ENCODE peak calls at places on chromosomes 4 and X, in six cellular contexts. One of them, this sample, is unnamed. For H3K4me1, the result is how much of the 10 kb centered on the place peaks cover.

GRCh38 chr4:4456351-4456750 is 69.4 kb downstream of the NSG1 start:
- DNase-seq in left lung: no peak
- DNase-seq in ovary: no peak
- DNase-seq in fibroblast of lung: no peak
- DNase-seq in IMR-90: no peak
- DNase-seq in PC-3: peak
- DNase-seq in this sample: no peak

GRCh38 chrX:29911673-29912072 is 303.7 kb upstream of the MAGEB2 start:
- DNase-seq in PC-3: peak
- DNase-seq in left lung: no peak
- DNase-seq in ovary: no peak
- DNase-seq in IMR-90: no peak
- DNase-seq in fibroblast of lung: no peak
- DNase-seq in this sample: no peak

GRCh38 chr4:3765271-3766206 is 646 bp upstream of the ADRA2C start:
- DNase-seq in PC-3: peak
- DNase-seq in IMR-90: peak
- DNase-seq in ovary: no peak
- DNase-seq in fibroblast of lung: peak
- DNase-seq in left lung: no peak
- DNase-seq in this sample: no peak

GRCh38 chrX:57451426-57452020 is 140.3 kb upstream of the ZXDB start:
- DNase-seq in PC-3: no peak
- DNase-seq in IMR-90: no peak
- DNase-seq in left lung: no peak
- DNase-seq in fibroblast of lung: no peak
- DNase-seq in ovary: no peak
- DNase-seq in this sample: no peak

GRCh38 chr4:121278811-121279368 is 101.9 kb downstream of the QRFPR start:
- DNase-seq in left lung: no peak
- DNase-seq in PC-3: no peak
- DNase-seq in IMR-90: peak
- DNase-seq in ovary: no peak
- DNase-seq in fibroblast of lung: no peak
- DNase-seq in this sample: no peak

GRCh38 chr4:153792007-153792892 is 3.4 kb upstream of the SFRP2 start:
- DNase-seq in PC-3: no peak
- DNase-seq in fibroblast of lung: peak
- DNase-seq in ovary: no peak
- DNase-seq in IMR-90: no peak
- DNase-seq in left lung: peak
- DNase-seq in this sample: no peak

GRCh38 chr4:17664755-17665154 is 50.3 kb downstream of the MED28 start:
- DNase-seq in fibroblast of lung: no peak
- DNase-seq in IMR-90: no peak
- DNase-seq in PC-3: no peak
- DNase-seq in left lung: no peak
- DNase-seq in ovary: no peak
- DNase-seq in this sample: no peak

GRCh38 chr4:149164282-149164681 is 651.4 kb downstream of the IQCM start:
- DNase-seq in ovary: no peak
- DNase-seq in left lung: no peak
- DNase-seq in PC-3: no peak
- DNase-seq in fibroblast of lung: peak
- DNase-seq in IMR-90: peak
- DNase-seq in this sample: peak

GRCh38 chr4:93710847-93711430 is 117.6 kb upstream of the ATOH1 start:
- DNase-seq in PC-3: peak
- DNase-seq in fibroblast of lung: no peak
- DNase-seq in left lung: no peak
- DNase-seq in IMR-90: no peak
- DNase-seq in ovary: no peak
- DNase-seq in this sample: no peak

GRCh38 chr4:166318810-166319525 is 445.9 kb downstream of the TLL1 start:
- DNase-seq in ovary: no peak
- DNase-seq in left lung: no peak
- DNase-seq in IMR-90: peak
- DNase-seq in PC-3: peak
- DNase-seq in fibroblast of lung: no peak
- DNase-seq in this sample: no peak

GRCh38 chr4:40553995-40554394 is 75.7 kb downstream of the RBM47 start:
- DNase-seq in fibroblast of lung: no peak
- DNase-seq in ovary: no peak
- DNase-seq in PC-3: no peak
- DNase-seq in IMR-90: no peak
- DNase-seq in left lung: no peak
- DNase-seq in this sample: no peak

GRCh38 chrX:2829469-2830246 is 928 bp downstream of the GYG2 start:
- DNase-seq in ovary: no peak
- DNase-seq in IMR-90: no peak
- DNase-seq in PC-3: no peak
- DNase-seq in fibroblast of lung: no peak
- DNase-seq in left lung: no peak
- DNase-seq in this sample: no peak

GRCh38 chr4:121668368-121669162 is 28.2 kb downstream of the ANXA5 start:
- DNase-seq in PC-3: peak
- DNase-seq in left lung: no peak
- DNase-seq in ovary: no peak
- DNase-seq in fibroblast of lung: peak
- DNase-seq in IMR-90: peak
- DNase-seq in this sample: no peak

GRCh38 chrX:109773374-109773773 is 40.3 kb upstream of the ACSL4 start:
- DNase-seq in IMR-90: no peak
- DNase-seq in fibroblast of lung: no peak
- DNase-seq in PC-3: no peak
- DNase-seq in ovary: no peak
- DNase-seq in left lung: no peak
- DNase-seq in this sample: no peak

GRCh38 chr4:76702440-76703122 is 195.4 kb downstream of the SOWAHB start:
- DNase-seq in left lung: no peak
- DNase-seq in PC-3: no peak
- DNase-seq in fibroblast of lung: no peak
- DNase-seq in IMR-90: no peak
- DNase-seq in ovary: no peak
- DNase-seq in this sample: no peak

GRCh38 chr4:76705497-76705896 is 192.4 kb downstream of the SOWAHB start:
- DNase-seq in PC-3: no peak
- DNase-seq in ovary: no peak
- DNase-seq in left lung: no peak
- DNase-seq in fibroblast of lung: no peak
- DNase-seq in IMR-90: peak
- DNase-seq in this sample: no peak

GRCh38 chr4:76704133-76704881 is 193.6 kb downstream of the SOWAHB start:
- DNase-seq in fibroblast of lung: peak
- DNase-seq in left lung: no peak
- DNase-seq in ovary: no peak
- DNase-seq in IMR-90: peak
- DNase-seq in PC-3: peak
- DNase-seq in this sample: no peak

GRCh38 chr4:76703123-76703490 is 194.8 kb downstream of the SOWAHB start:
- DNase-seq in fibroblast of lung: no peak
- DNase-seq in left lung: no peak
- DNase-seq in PC-3: peak
- DNase-seq in IMR-90: no peak
- DNase-seq in ovary: no peak
- DNase-seq in this sample: no peak

DNA sequence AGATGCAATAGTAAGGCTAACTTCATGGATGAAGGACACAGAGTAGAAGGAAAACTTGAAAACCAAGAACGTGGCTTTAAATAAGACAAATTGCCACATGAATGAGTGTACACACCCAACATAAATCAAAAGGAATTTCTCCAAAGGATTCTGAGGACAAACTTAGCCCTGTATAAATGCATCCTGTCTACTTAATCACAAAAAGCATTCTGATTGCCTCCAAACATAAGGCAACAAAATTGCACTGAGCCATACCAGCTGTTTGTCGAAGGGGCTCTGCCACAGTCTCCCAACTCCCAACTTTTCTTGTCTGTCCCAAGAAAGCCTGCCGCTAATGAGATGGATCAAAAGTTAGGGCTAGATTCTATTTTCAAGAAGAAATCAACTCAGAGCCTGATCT is 194.3 kb downstream of the SOWAHB start:
- DNase-seq in left lung: no peak
- DNase-seq in PC-3: peak
- DNase-seq in IMR-90: no peak
- DNase-seq in fibroblast of lung: no peak
- DNase-seq in ovary: no peak
- DNase-seq in this sample: no peak
- H3K4me1 ChIP-seq in left lung: under half
- H3K4me1 ChIP-seq in PC-3: half or more
- H3K4me1 ChIP-seq in IMR-90: under half
- H3K4me1 ChIP-seq in fibroblast of lung: under half
- H3K4me1 ChIP-seq in ovary: under half
- H3K4me1 ChIP-seq in this sample: under half

DNA sequence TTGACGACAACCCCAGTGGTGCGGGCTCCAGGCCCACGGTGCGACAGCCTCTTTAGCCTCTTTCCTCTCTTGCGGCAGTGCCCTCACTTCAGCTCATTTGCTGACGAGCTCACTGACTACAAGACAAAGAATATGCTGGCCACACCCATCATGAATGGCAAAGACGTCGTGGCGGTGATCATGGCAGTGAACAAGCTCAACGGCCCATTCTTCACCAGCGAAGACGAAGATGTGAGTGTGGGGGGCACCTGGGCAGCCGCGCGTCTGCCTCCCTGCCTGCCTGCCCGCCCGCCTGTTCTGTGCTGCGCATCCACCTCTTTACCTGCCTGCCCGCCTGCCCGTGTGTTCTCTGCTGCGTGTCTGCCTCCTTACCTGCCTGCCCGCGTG is 9.2 kb downstream of the PDE6B start:
- DNase-seq in fibroblast of lung: no peak
- DNase-seq in ovary: no peak
- DNase-seq in IMR-90: no peak
- DNase-seq in PC-3: no peak
- DNase-seq in left lung: peak
- DNase-seq in this sample: no peak
- H3K4me3 ChIP-seq in fibroblast of lung: no peak
- H3K4me3 ChIP-seq in ovary: no peak
- H3K4me3 ChIP-seq in IMR-90: no peak
- H3K4me3 ChIP-seq in PC-3: no peak
- H3K4me3 ChIP-seq in left lung: no peak
- H3K4me3 ChIP-seq in this sample: no peak

GRCh38 chr4:184628103-184628502 is 21.1 kb downstream of the CASP3 start:
- DNase-seq in left lung: no peak
- DNase-seq in fibroblast of lung: peak
- DNase-seq in PC-3: no peak
- DNase-seq in ovary: no peak
- DNase-seq in IMR-90: peak
- DNase-seq in this sample: no peak

GRCh38 chr4:184620208-184620867 is 28.9 kb downstream of the CASP3 start:
- DNase-seq in ovary: no peak
- DNase-seq in PC-3: no peak
- DNase-seq in fibroblast of lung: no peak
- DNase-seq in left lung: no peak
- DNase-seq in IMR-90: no peak
- DNase-seq in this sample: no peak

GRCh38 chr4:184621518-184621917 is 27.7 kb downstream of the CASP3 start:
- DNase-seq in PC-3: no peak
- DNase-seq in ovary: no peak
- DNase-seq in left lung: no peak
- DNase-seq in fibroblast of lung: no peak
- DNase-seq in IMR-90: no peak
- DNase-seq in this sample: no peak

GRCh38 chr4:184624972-184625554 is 24.2 kb downstream of the CASP3 start:
- DNase-seq in ovary: no peak
- DNase-seq in left lung: no peak
- DNase-seq in PC-3: no peak
- DNase-seq in IMR-90: no peak
- DNase-seq in fibroblast of lung: no peak
- DNase-seq in this sample: no peak
- H3K27ac ChIP-seq in ovary: no peak
- H3K27ac ChIP-seq in left lung: no peak
- H3K27ac ChIP-seq in PC-3: no peak
- H3K27ac ChIP-seq in IMR-90: no peak
- H3K27ac ChIP-seq in fibroblast of lung: no peak
- H3K27ac ChIP-seq in this sample: no peak

GRCh38 chr4:1856920-1857699 is 1.2 kb upstream of the LETM1 start:
- DNase-seq in PC-3: no peak
- DNase-seq in fibroblast of lung: no peak
- DNase-seq in IMR-90: no peak
- DNase-seq in ovary: peak
- DNase-seq in left lung: no peak
- DNase-seq in this sample: no peak
- H3K4me1 ChIP-seq in PC-3: under half
- H3K4me1 ChIP-seq in fibroblast of lung: under half
- H3K4me1 ChIP-seq in IMR-90: under half
- H3K4me1 ChIP-seq in ovary: under half
- H3K4me1 ChIP-seq in left lung: under half
- H3K4me1 ChIP-seq in this sample: under half

GRCh38 chr4:78797777-78798284 is 21.7 kb downstream of the BMP2K start:
- DNase-seq in ovary: no peak
- DNase-seq in IMR-90: no peak
- DNase-seq in left lung: no peak
- DNase-seq in fibroblast of lung: no peak
- DNase-seq in PC-3: no peak
- DNase-seq in this sample: no peak
- H3K4me3 ChIP-seq in ovary: no peak
- H3K4me3 ChIP-seq in IMR-90: no peak
- H3K4me3 ChIP-seq in left lung: no peak
- H3K4me3 ChIP-seq in fibroblast of lung: no peak
- H3K4me3 ChIP-seq in PC-3: no peak
- H3K4me3 ChIP-seq in this sample: no peak

DNA sequence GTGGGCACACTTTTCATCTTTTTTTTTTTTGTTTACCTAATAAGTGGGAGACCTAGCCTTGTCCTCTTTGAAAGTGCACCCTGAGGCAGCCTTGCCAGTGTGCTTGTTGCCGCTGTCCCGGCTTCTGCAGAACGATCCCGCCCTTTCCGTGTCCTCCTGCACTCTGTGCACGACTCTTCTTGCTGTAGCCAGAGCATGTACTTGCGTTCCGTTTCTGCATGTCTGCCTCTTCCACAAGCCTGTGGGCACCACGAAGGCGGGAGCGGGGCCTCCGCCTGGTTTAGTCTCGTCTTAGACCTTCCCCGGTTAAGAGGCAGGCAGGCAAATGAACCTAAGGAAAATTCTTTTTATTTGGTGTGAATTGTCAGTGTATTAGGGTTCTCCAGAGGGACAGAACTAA is 32.6 kb upstream of the TBC1D14 start:
- DNase-seq in left lung: no peak
- DNase-seq in IMR-90: no peak
- DNase-seq in fibroblast of lung: no peak
- DNase-seq in ovary: no peak
- DNase-seq in PC-3: no peak
- DNase-seq in this sample: no peak
- H3K27ac ChIP-seq in left lung: no peak
- H3K27ac ChIP-seq in IMR-90: peak
- H3K27ac ChIP-seq in fibroblast of lung: no peak
- H3K27ac ChIP-seq in ovary: no peak
- H3K27ac ChIP-seq in PC-3: no peak
- H3K27ac ChIP-seq in this sample: no peak

GRCh38 chr4:42484630-42485029 is 87.3 kb downstream of the SHISA3 start:
- DNase-seq in PC-3: no peak
- DNase-seq in fibroblast of lung: no peak
- DNase-seq in left lung: no peak
- DNase-seq in ovary: no peak
- DNase-seq in IMR-90: no peak
- DNase-seq in this sample: no peak
- H3K4me1 ChIP-seq in PC-3: under half
- H3K4me1 ChIP-seq in fibroblast of lung: under half
- H3K4me1 ChIP-seq in left lung: under half
- H3K4me1 ChIP-seq in ovary: under half
- H3K4me1 ChIP-seq in IMR-90: under half
- H3K4me1 ChIP-seq in this sample: under half

GRCh38 chrX:11786862-11787261 is 28.8 kb downstream of the MSL3 start:
- DNase-seq in IMR-90: peak
- DNase-seq in PC-3: no peak
- DNase-seq in ovary: no peak
- DNase-seq in fibroblast of lung: peak
- DNase-seq in left lung: no peak
- DNase-seq in this sample: no peak
- H3K4me3 ChIP-seq in IMR-90: no peak
- H3K4me3 ChIP-seq in PC-3: no peak
- H3K4me3 ChIP-seq in ovary: no peak
- H3K4me3 ChIP-seq in fibroblast of lung: no peak
- H3K4me3 ChIP-seq in left lung: no peak
- H3K4me3 ChIP-seq in this sample: no peak

This sample was measured in iPS DF 6.9.